ENCODE peak calls at places on chromosome 1, in seven cellular contexts. M is posterior cingulate gyrus; E is pancreas; O is GM12892; P is CD8-positive, alpha-beta memory T cell; N is amygdala; G is psoas muscle. L is an unnamed sample.

GRCh38 chr1:9120312-9120958 is 8.5 kb downstream of the GPR157 start:
- DNase-seq in M (no peak), E (no peak), O (no peak), P (no peak), N (no peak), G (no peak), L (no peak)

GRCh38 chr1:81179239-81179638 is 621.5 kb upstream of the ADGRL2 start:
- DNase-seq in M (no peak), E (no peak), O (no peak), P (no peak), N (no peak), G (no peak), L (peak)

GRCh38 chr1:6241887-6242740 is 1.9 kb upstream of the HES3 start:
- DNase-seq in M (no peak), E (no peak), O (no peak), P (no peak), N (no peak), G (no peak), L (no peak)

GRCh38 chr1:102181341-102181740 is 184.6 kb upstream of the OLFM3 start:
- DNase-seq in M (no peak), E (no peak), O (no peak), P (no peak), N (no peak), G (no peak), L (no peak)

GRCh38 chr1:30305061-30305460 is 418.3 kb downstream of the MATN1 start:
- DNase-seq in M (no peak), E (no peak), O (no peak), P (no peak), N (no peak), G (no peak), L (no peak)

GRCh38 chr1:165871311-165872067 is 44.1 kb downstream of the UCK2 start:
- DNase-seq in M (no peak), E (peak), O (no peak), P (peak), N (no peak), G (peak), L (no peak)

GRCh38 chr1:179293340-179294327 is at the start of gene SOAT1:
- DNase-seq in M (peak), E (peak), O (peak), P (peak), N (peak), G (peak), L (peak)

GRCh38 chr1:150061632-150062101 is 5.9 kb upstream of the VPS45 start:
- DNase-seq in M (no peak), E (no peak), O (no peak), P (no peak), N (no peak), G (no peak), L (peak)

GRCh38 chr1:90201467-90202358 is 206.8 kb downstream of the ZNF326 start:
- DNase-seq in M (no peak), E (no peak), O (no peak), P (no peak), N (no peak), G (no peak), L (no peak)

GRCh38 chr1:227903614-227904501 is 43.9 kb downstream of the WNT9A start:
- DNase-seq in M (no peak), E (peak), O (no peak), P (no peak), N (no peak), G (peak), L (no peak)

GRCh38 chr1:203305809-203306088 is 430 bp downstream of the BTG2 start:
- DNase-seq in M (no peak), E (peak), O (no peak), P (no peak), N (no peak), G (no peak), L (no peak)

GRCh38 chr1:50232271-50232670 is 123.6 kb downstream of the ELAVL4 start:
- DNase-seq in M (no peak), E (no peak), O (no peak), P (no peak), N (no peak), G (no peak), L (no peak)

GRCh38 chr1:167165948-167166702 is 54.6 kb upstream of the POU2F1 start:
- DNase-seq in M (no peak), E (no peak), O (no peak), P (no peak), N (no peak), G (no peak), L (no peak)

GRCh38 chr1:167473761-167474160 is 44.6 kb downstream of the CD247 start:
- DNase-seq in M (no peak), E (no peak), O (no peak), P (peak), N (no peak), G (no peak), L (no peak)

GRCh38 chr1:214603819-214604252 is 841 bp downstream of the CENPF start:
- DNase-seq in M (no peak), E (no peak), O (peak), P (no peak), N (no peak), G (no peak), L (no peak)

GRCh38 chr1:86052948-86053698 is 103.4 kb downstream of the COL24A1 start:
- DNase-seq in M (no peak), E (no peak), O (no peak), P (no peak), N (no peak), G (no peak), L (no peak)

GRCh38 chr1:46393510-46393909 is 607 bp upstream of the FAAH start:
- DNase-seq in M (no peak), E (no peak), O (no peak), P (no peak), N (no peak), G (no peak), L (no peak)

GRCh38 chr1:230825061-230825803 is 43.1 kb downstream of the C1orf198 start:
- DNase-seq in M (no peak), E (peak), O (no peak), P (no peak), N (no peak), G (no peak), L (peak)

GRCh38 chr1:87089823-87090222 is 175.4 kb downstream of the HS2ST1 start:
- DNase-seq in M (no peak), E (no peak), O (no peak), P (no peak), N (no peak), G (no peak), L (no peak)

GRCh38 chr1:91080650-91081049 is 58.8 kb upstream of the ZNF644 start:
- DNase-seq in M (no peak), E (no peak), O (no peak), P (no peak), N (no peak), G (no peak), L (no peak)

GRCh38 chr1:78333426-78334012 is 157.3 kb upstream of the PTGFR start:
- DNase-seq in M (no peak), E (no peak), O (no peak), P (no peak), N (no peak), G (no peak), L (no peak)

GRCh38 chr1:119974013-119974412 is 77.7 kb upstream of the ADAM30 start:
- DNase-seq in M (no peak), E (no peak), O (no peak), P (no peak), N (no peak), G (no peak), L (no peak)

GRCh38 chr1:8122160-8122476 is 96.0 kb upstream of the ERRFI1 start:
- DNase-seq in M (no peak), E (no peak), O (no peak), P (no peak), N (no peak), G (no peak), L (no peak)

GRCh38 chr1:183583466-183583865 is 6.8 kb downstream of the NCF2 start:
- DNase-seq in M (no peak), E (no peak), O (no peak), P (no peak), N (no peak), G (no peak), L (no peak)

GRCh38 chr1:1061682-1062363 is 12.3 kb downstream of the RNF223 start:
- DNase-seq in M (no peak), E (no peak), O (no peak), P (no peak), N (no peak), G (no peak), L (no peak)

GRCh38 chr1:115781343-115781742 is 12.8 kb upstream of the CASQ2 start:
- DNase-seq in M (no peak), E (no peak), O (no peak), P (no peak), N (no peak), G (no peak), L (peak)

GRCh38 chr1:154474802-154475201 is 27.2 kb upstream of the TDRD10 start:
- DNase-seq in M (no peak), E (peak), O (no peak), P (no peak), N (peak), G (no peak), L (no peak)

GRCh38 chr1:177077006-177077405 is 87.5 kb downstream of the ASTN1 start:
- DNase-seq in M (no peak), E (no peak), O (no peak), P (no peak), N (no peak), G (no peak), L (no peak)

GRCh38 chr1:232538224-232538942 is 91.5 kb downstream of the SIPA1L2 start:
- DNase-seq in M (no peak), E (no peak), O (no peak), P (no peak), N (no peak), G (no peak), L (no peak)

GRCh38 chr1:3405974-3406867 is 48.2 kb upstream of the ARHGEF16 start:
- DNase-seq in M (no peak), E (no peak), O (no peak), P (no peak), N (no peak), G (no peak), L (no peak)

GRCh38 chr1:207581496-207582168 is 63.3 kb upstream of the CR1L start:
- DNase-seq in M (no peak), E (no peak), O (no peak), P (no peak), N (no peak), G (no peak), L (no peak)

GRCh38 chr1:119093721-119094120 is 46.7 kb downstream of the WARS2 start:
- DNase-seq in M (no peak), E (no peak), O (no peak), P (no peak), N (no peak), G (no peak), L (no peak)

GRCh38 chr1:29310616-29311180 is 74.4 kb downstream of the PTPRU start:
- DNase-seq in M (no peak), E (no peak), O (no peak), P (no peak), N (no peak), G (no peak), L (no peak)

GRCh38 chr1:59505596-59506028 is 208.7 kb downstream of the FGGY start:
- DNase-seq in M (no peak), E (no peak), O (no peak), P (no peak), N (no peak), G (no peak), L (no peak)

GRCh38 chr1:62187548-62187947 is 7.1 kb upstream of the L1TD1 start:
- DNase-seq in M (no peak), E (no peak), O (no peak), P (no peak), N (no peak), G (no peak), L (no peak)

L was measured in fibroblast of the conjunctiva.